ENCODE peak calls at places on chromosome 10, in six cellular contexts. X, A, U, V, N and K are unnamed samples.

GRCh38 chr10:44571701-44572100 is 186.8 kb upstream of the CXCL12 start:
- DNase-seq in U (no peak), N (no peak), X (no peak), A (no peak), V (no peak), K (no peak)

GRCh38 chr10:69160809-69161225 is 19.2 kb upstream of the SUPV3L1 start:
- DNase-seq in U (no peak), V (no peak), X (no peak), A (no peak), N (no peak), K (no peak)

GRCh38 chr10:27369832-27370231 is 129.2 kb upstream of the ACBD5 start:
- DNase-seq in V (no peak), X (no peak), A (no peak), N (no peak), U (no peak), K (no peak)

GRCh38 chr10:95866448-95866842 is 41.3 kb upstream of the CC2D2B start:
- DNase-seq in X (no peak), N (no peak), A (no peak), U (no peak), V (no peak), K (no peak)

GRCh38 chr10:64071218-64071617 is 550.0 kb downstream of the REEP3 start:
- DNase-seq in U (no peak), A (no peak), X (no peak), N (no peak), V (no peak), K (no peak)

GRCh38 chr10:86377797-86378146 is 11.2 kb upstream of the GRID1 start:
- DNase-seq in A (no peak), X (no peak), V (no peak), U (no peak), N (no peak), K (no peak)

GRCh38 chr10:14838582-14839304 is 637 bp downstream of the HSPA14 start:
- DNase-seq in V (peak), X (peak), A (peak), N (peak), U (no peak), K (peak)

GRCh38 chr10:116272497-116273221 is at the start of gene GFRA1:
- DNase-seq in A (no peak), X (no peak), N (no peak), V (peak), U (no peak), K (no peak)

GRCh38 chr10:89554433-89554832 is 19.0 kb upstream of the SLC16A12 start:
- DNase-seq in U (no peak), N (no peak), A (no peak), V (no peak), X (no peak), K (no peak)

GRCh38 chr10:1048349-1048731 is 579 bp downstream of the IDI1 start:
- DNase-seq in V (no peak), U (no peak), X (peak), A (no peak), N (no peak), K (no peak)

GRCh38 chr10:30857803-30858202 is 173.9 kb downstream of the ZNF438 start:
- DNase-seq in U (no peak), A (no peak), X (no peak), V (no peak), N (no peak), K (no peak)

GRCh38 chr10:36096571-36096970 is 454.5 kb upstream of the FZD8 start:
- DNase-seq in X (no peak), A (no peak), N (no peak), U (no peak), V (no peak), K (no peak)

GRCh38 chr10:35435824-35436223 is 99.5 kb downstream of the CCNY start:
- DNase-seq in N (no peak), U (no peak), V (no peak), A (no peak), X (no peak), K (no peak)

GRCh38 chr10:97102441-97102840 is 83.3 kb downstream of the SLIT1 start:
- DNase-seq in A (no peak), X (no peak), V (no peak), N (no peak), U (no peak), K (no peak)

GRCh38 chr10:95474228-95475002 is 86.8 kb downstream of the SORBS1 start:
- DNase-seq in X (peak), V (no peak), U (no peak), N (no peak), A (no peak), K (no peak)

GRCh38 chr10:129305046-129305445 is 162.0 kb upstream of the MGMT start:
- DNase-seq in U (no peak), N (no peak), X (no peak), A (no peak), V (no peak), K (no peak)

GRCh38 chr10:109987413-109987812 is 20.4 kb upstream of the ADD3 start:
- DNase-seq in N (no peak), X (peak), U (no peak), V (no peak), A (no peak), K (no peak)

GRCh38 chr10:94217431-94217830 is 145.3 kb downstream of the NOC3L start:
- DNase-seq in A (no peak), U (no peak), N (no peak), V (no peak), X (no peak), K (no peak)

GRCh38 chr10:103672345-103672744 is 178.8 kb downstream of the NEURL1 start:
- DNase-seq in N (no peak), U (no peak), X (no peak), V (no peak), A (no peak), K (no peak)

GRCh38 chr10:12465385-12466136 is 116.2 kb downstream of the CAMK1D start:
- DNase-seq in A (no peak), V (no peak), N (no peak), X (no peak), U (no peak), K (no peak)

GRCh38 chr10:33136781-33137180 is 178.8 kb upstream of the ITGB1 start:
- DNase-seq in V (no peak), X (no peak), N (no peak), A (no peak), U (no peak), K (no peak)

GRCh38 chr10:102159051-102159597 is 6.9 kb downstream of the NOLC1 start:
- DNase-seq in A (no peak), V (no peak), U (no peak), N (no peak), X (no peak), K (no peak)

GRCh38 chr10:22340362-22341189 is 4.7 kb upstream of the SPAG6 start:
- DNase-seq in A (peak), X (peak), N (no peak), U (peak), V (no peak), K (no peak)

GRCh38 chr10:15144788-15145187 is 23.7 kb downstream of the NMT2 start:
- DNase-seq in A (no peak), V (no peak), N (no peak), U (no peak), X (no peak), K (no peak)

GRCh38 chr10:4281207-4281825 is 496.3 kb upstream of the KLF6 start:
- DNase-seq in V (no peak), X (no peak), A (no peak), N (no peak), U (no peak), K (no peak)

GRCh38 chr10:43287056-43288007 is 20.5 kb upstream of the RASGEF1A start:
- DNase-seq in X (no peak), N (no peak), A (no peak), U (peak), V (no peak), K (no peak)

GRCh38 chr10:133452453-133452852 is 1.3 kb upstream of the SCART1 start:
- DNase-seq in V (no peak), A (no peak), X (no peak), N (no peak), U (no peak), K (no peak)

GRCh38 chr10:16945566-16945965 is 128.3 kb upstream of the RSU1 start:
- DNase-seq in X (no peak), N (no peak), U (no peak), A (no peak), V (no peak), K (no peak)

GRCh38 chr10:16947071-16947470 is 129.8 kb upstream of the RSU1 start:
- DNase-seq in V (no peak), A (no peak), N (no peak), U (no peak), X (no peak), K (no peak)

GRCh38 chr10:16949806-16950205 is 132.6 kb upstream of the RSU1 start:
- DNase-seq in N (no peak), V (no peak), U (no peak), X (no peak), A (no peak), K (no peak)

GRCh38 chr10:16950686-16951681 is 133.8 kb upstream of the RSU1 start:
- DNase-seq in U (no peak), V (no peak), X (no peak), N (peak), A (peak), K (no peak)

DNA sequence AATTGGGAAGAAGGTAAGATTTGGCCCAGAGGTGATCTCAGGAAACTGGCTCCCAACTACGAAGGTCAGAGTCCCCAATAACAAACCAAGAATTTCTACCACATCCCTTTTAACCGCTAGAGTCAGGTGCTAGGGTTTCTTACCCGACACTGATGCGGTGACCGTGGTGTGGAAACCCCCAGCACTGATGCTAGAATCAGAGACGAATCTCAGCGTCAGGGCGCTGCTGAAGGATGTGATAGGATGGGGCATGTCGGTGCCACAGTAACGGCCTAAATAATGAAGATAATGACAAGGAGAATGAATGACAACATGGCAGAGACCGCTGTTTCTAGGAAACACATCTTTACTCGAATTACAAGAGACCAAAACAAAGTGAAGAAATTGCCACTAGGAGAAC is 131.1 kb upstream of the RSU1 start:
- DNase-seq in V (no peak), A (no peak), U (no peak), N (no peak), X (no peak), K (no peak)
- TF ChIP-seq POLR2A in V (no peak), A (no peak), U (no peak), N (no peak), X (no peak), K (no peak)

GRCh38 chr10:78529262-78529661 is 495.6 kb downstream of the RPS24 start:
- DNase-seq in N (no peak), U (no peak), V (no peak), A (no peak), X (no peak), K (no peak)

GRCh38 chr10:78532480-78533046 is 498.9 kb downstream of the RPS24 start:
- DNase-seq in N (no peak), X (no peak), V (no peak), U (no peak), A (no peak), K (no peak)

GRCh38 chr10:78528749-78529204 is 495.1 kb downstream of the RPS24 start:
- DNase-seq in V (no peak), N (no peak), X (peak), A (no peak), U (no peak), K (no peak)

GRCh38 chr10:78533093-78533492 is 499.4 kb downstream of the RPS24 start:
- DNase-seq in U (no peak), X (no peak), A (no peak), V (no peak), N (no peak), K (no peak)

DNA sequence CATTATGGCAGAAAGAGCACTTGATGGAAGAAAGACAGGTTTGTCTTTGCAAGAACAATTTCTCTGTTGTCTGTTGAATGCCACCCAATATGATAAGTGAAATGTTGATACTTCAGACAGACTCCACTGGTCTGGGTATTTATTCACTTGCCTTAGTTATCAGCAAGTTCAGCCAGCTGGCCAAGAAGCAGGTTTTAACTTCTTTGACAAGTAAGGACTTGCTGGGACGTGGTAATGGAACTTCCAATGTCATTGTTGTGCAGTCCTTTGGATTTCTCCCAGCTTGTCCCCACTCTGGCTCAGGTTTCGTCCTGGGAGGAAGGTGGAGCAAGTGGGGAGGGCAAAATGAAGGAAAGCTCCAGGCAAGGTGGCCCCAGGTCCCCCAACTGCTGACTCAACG is 497.4 kb downstream of the RPS24 start:
- DNase-seq in U (no peak), X (no peak), A (no peak), N (no peak), V (no peak), K (no peak)
- TF ChIP-seq POLR2AphosphoS5 in U (no peak), X (no peak), A (no peak), N (no peak), V (no peak), K (no peak)

DNA sequence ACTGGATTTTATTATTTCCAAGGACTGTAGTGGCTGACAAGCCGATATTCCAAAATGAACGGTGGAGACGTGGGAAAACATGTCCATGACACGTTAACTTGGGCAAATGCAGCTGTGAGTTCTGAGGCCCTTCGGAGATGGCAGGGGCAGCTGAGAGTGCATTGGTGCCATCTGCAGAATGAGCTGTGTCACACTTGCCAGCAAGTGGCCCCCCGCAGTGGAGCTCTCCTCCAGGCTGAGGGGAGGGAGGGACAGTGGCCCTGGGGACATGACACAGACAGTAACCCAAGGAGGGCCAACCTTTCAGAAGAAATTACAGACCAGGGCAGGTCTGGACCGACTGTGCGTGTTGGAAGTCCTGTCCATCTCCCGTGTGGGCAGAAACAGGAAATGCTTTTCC is 139.4 kb downstream of the SVIL start:
- DNase-seq in U (no peak), A (no peak), V (no peak), X (no peak), N (no peak), K (no peak)
- TF ChIP-seq TAF1 in U (no peak), A (no peak), V (no peak), X (no peak), N (no peak), K (no peak)

GRCh38 chr10:126058507-126058906 is 162.1 kb downstream of the FANK1 start:
- DNase-seq in U (no peak), A (no peak), N (no peak), X (no peak), V (no peak), K (no peak)
- TF ChIP-seq POLR2A in U (no peak), A (no peak), N (no peak), X (no peak), V (no peak), K (no peak)

GRCh38 chr10:74926791-74927585 is 100.6 kb downstream of the KAT6B start:
- DNase-seq in V (no peak), N (no peak), U (no peak), A (no peak), X (peak), K (no peak)

GRCh38 chr10:74927701-74928100 is 101.3 kb downstream of the KAT6B start:
- DNase-seq in U (no peak), N (no peak), X (no peak), A (no peak), V (no peak), K (no peak)

GRCh38 chr10:74928742-74929191 is 102.4 kb downstream of the KAT6B start:
- DNase-seq in N (no peak), U (no peak), X (no peak), V (no peak), A (no peak), K (no peak)

GRCh38 chr10:74930962-74931361 is 104.6 kb downstream of the KAT6B start:
- DNase-seq in A (no peak), V (no peak), X (no peak), N (no peak), U (no peak), K (no peak)

GRCh38 chr10:74929197-74929596 is 102.8 kb downstream of the KAT6B start:
- DNase-seq in X (no peak), N (no peak), U (no peak), A (no peak), V (no peak), K (no peak)
- TF ChIP-seq POLR2AphosphoS5 in X (no peak), N (no peak), U (no peak), A (no peak), V (no peak), K (no peak)

DNA sequence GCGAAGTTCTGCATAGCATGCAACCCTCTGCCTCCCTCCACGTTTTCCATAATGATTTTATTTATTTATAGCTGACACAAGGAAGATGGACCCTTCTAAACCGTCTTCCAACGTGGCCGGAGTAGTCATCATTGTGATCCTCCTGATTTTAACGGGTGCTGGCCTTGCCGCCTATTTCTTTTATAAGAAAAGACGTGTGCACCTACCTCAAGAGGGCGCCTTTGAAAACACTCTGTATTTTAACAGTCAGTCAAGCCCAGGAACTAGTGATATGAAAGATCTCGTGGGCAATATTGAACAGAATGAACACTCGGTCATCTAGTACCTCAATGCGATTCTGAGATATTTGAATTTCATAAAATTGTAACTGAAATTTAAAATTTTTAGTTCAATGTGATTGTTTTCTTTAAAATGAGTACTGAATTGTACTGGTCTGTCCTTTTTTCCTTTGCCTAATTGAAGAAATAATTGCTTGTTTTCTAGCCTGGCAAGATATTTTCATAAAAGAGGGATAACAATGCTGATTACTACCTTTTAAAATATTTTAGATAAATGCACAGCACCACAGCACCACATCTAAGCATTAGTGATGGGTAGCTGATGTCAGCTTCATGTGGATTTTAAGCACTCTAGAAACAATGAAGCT is 41.5 kb upstream of the SLC39A12 start:
- DNase-seq in X (peak), A (no peak), V (no peak), N (no peak), U (peak), K (no peak)
- TF ChIP-seq TAF1 in X (no peak), A (no peak), V (no peak), N (no peak), U (no peak), K (no peak)